ENCODE peak calls at places on chromosomes 2 and 18, in eight cellular contexts. E, W, C, P, O, M, T and R are unnamed samples.

GRCh38 chr2:7089898-7090510 is 172.8 kb downstream of the RNF144A start:
- DNase-seq in W (no peak), C (no peak), O (no peak), E (no peak), T (peak; percentile 35), M (no peak), P (no peak), R (no peak)

GRCh38 chr2:172473167-172473566 is 45.8 kb downstream of the ITGA6 start:
- DNase-seq in P (no peak), W (no peak), O (no peak), T (no peak), C (no peak), E (no peak), M (no peak), R (no peak)

GRCh38 chr2:104033399-104033798 is 820.5 kb upstream of the POU3F3 start:
- DNase-seq in W (peak; percentile 3), E (no peak), M (peak; percentile 16), C (no peak), T (no peak), O (no peak), P (no peak), R (no peak)

GRCh38 chr2:20574423-20574911 is 76.4 kb downstream of the HS1BP3 start:
- DNase-seq in P (no peak), M (no peak), O (no peak), E (no peak), W (no peak), C (no peak), T (no peak), R (no peak)

GRCh38 chr2:46787315-46787714 is 128.3 kb downstream of the MCFD2 start:
- DNase-seq in C (no peak), P (no peak), T (no peak), W (no peak), M (no peak), O (no peak), E (no peak), R (no peak)

GRCh38 chr18:69981948-69982347 is 34.3 kb upstream of the CD226 start:
- DNase-seq in M (no peak), E (no peak), C (no peak), O (no peak), W (no peak), T (no peak), P (no peak), R (no peak)

GRCh38 chr2:43136011-43136799 is 90.2 kb downstream of the ZFP36L2 start:
- DNase-seq in O (no peak), T (peak; percentile 71), E (no peak), W (no peak), P (no peak), M (no peak), C (no peak), R (no peak)

GRCh38 chr18:3213231-3214059 is 6.3 kb downstream of the MYOM1 start:
- DNase-seq in W (peak; percentile 33), T (no peak), P (no peak), C (no peak), O (peak; percentile 52), E (no peak), M (peak; percentile 12), R (peak; percentile 31)

GRCh38 chr2:88334418-88334817 is 118.1 kb downstream of the FOXI3 start:
- DNase-seq in O (no peak), W (no peak), P (no peak), E (no peak), T (no peak), C (no peak), M (no peak), R (no peak)

GRCh38 chr2:189022492-189022891 is 48.3 kb downstream of the COL3A1 start:
- DNase-seq in O (no peak), W (peak; percentile 75), T (no peak), P (peak; percentile 34), M (peak; percentile 55), C (peak; percentile 71), E (no peak), R (no peak)

GRCh38 chr2:14535156-14535555 is 97.4 kb upstream of the LRATD1 start:
- DNase-seq in O (no peak), T (no peak), P (no peak), M (no peak), C (no peak), E (no peak), W (no peak), R (no peak)

GRCh38 chr2:216519154-216519762 is 20.6 kb downstream of the RPL37A start:
- DNase-seq in M (peak; percentile 87), W (peak; percentile 95), C (peak; percentile 60), O (peak; percentile 90), P (peak; percentile 93), E (peak; percentile 54), T (peak; percentile 59), R (peak; percentile 83)

GRCh38 chr2:166932032-166932431 is 43.8 kb downstream of the XIRP2 start:
- DNase-seq in M (no peak), E (no peak), O (no peak), C (no peak), T (no peak), P (no peak), W (peak; percentile 2), R (peak; percentile 22)

GRCh38 chr18:3329871-3330270 is 67.9 kb downstream of the MYL12B start:
- DNase-seq in O (no peak), W (no peak), C (no peak), P (no peak), M (no peak), E (no peak), T (no peak), R (no peak)

GRCh38 chr2:186554450-186554849 is 35.4 kb upstream of the ITGAV start:
- DNase-seq in T (no peak), E (no peak), C (no peak), P (no peak), W (no peak), O (no peak), M (no peak), R (peak; percentile 72)

GRCh38 chr2:148880636-148881035 is 5.6 kb downstream of the KIF5C start:
- DNase-seq in P (no peak), E (no peak), M (no peak), T (no peak), W (no peak), O (no peak), C (no peak), R (no peak)

GRCh38 chr2:158600155-158600802 is 143.5 kb downstream of the PKP4 start:
- DNase-seq in M (peak; percentile 94), W (peak; percentile 90), E (no peak), O (peak; percentile 93), T (no peak), C (peak; percentile 82), P (peak; percentile 48), R (peak; percentile 76)

GRCh38 chr18:70288171-70288850 is 534 bp upstream of the SOCS6 start:
- DNase-seq in O (no peak), E (no peak), M (peak; percentile 44), C (no peak), P (no peak), T (no peak), W (peak; percentile 36), R (peak; percentile 60)

GRCh38 chr2:180604077-180604476 is 376.3 kb upstream of the UBE2E3 start:
- DNase-seq in E (no peak), M (no peak), T (no peak), P (no peak), O (peak; percentile 21), W (peak; percentile 40), C (no peak), R (peak; percentile 32)

GRCh38 chr2:20231632-20232031 is 6.7 kb upstream of the SDC1 start:
- DNase-seq in P (no peak), E (no peak), O (no peak), C (no peak), T (peak; percentile 47), M (peak; percentile 53), W (no peak), R (no peak)

GRCh38 chr2:119119076-119119710 is 39.4 kb downstream of the C1QL2 start:
- DNase-seq in E (no peak), P (no peak), T (no peak), W (no peak), M (no peak), C (no peak), O (no peak), R (no peak)

GRCh38 chr2:222635295-222635694 is 20.6 kb downstream of the FARSB start:
- DNase-seq in W (no peak), O (no peak), T (no peak), C (no peak), M (no peak), P (no peak), E (no peak), R (no peak)

GRCh38 chr2:127810156-127810636 is 775 bp downstream of the WDR33 start:
- DNase-seq in T (no peak), C (no peak), P (no peak), W (peak; percentile 33), M (no peak), O (peak; percentile 7), E (no peak), R (peak; percentile 54)